ENCODE peak calls at places on chromosomes 5 and 9, in seven cellular contexts. J is upper lobe of right lung, M is spleen, S is transverse colon, Q is heart left ventricle, A is lower lobe of right lung, H is neuronal stem cell. T is an unnamed sample. For H3K4me1 and H3K36me3, the result is how much of the 10 kb centered on the place peaks cover.

GRCh38 chr5:68169898-68170297 is 45.7 kb upstream of the PIK3R1 start:
- DNase-seq in J (no peak), H (peak), Q (no peak), A (no peak), M (no peak), S (peak), T (no peak)

GRCh38 chr5:34756781-34757624 is 82.0 kb upstream of the TTC23L start:
- DNase-seq in M (no peak), J (no peak), H (no peak), A (no peak), S (no peak), Q (no peak), T (peak)

GRCh38 chr9:116646661-116647514 is 40.2 kb upstream of the TRIM32 start:
- DNase-seq in Q (no peak), H (peak), S (no peak), J (no peak), M (no peak), A (no peak), T (peak)

GRCh38 chr5:107560377-107560776 is 110.4 kb downstream of the EFNA5 start:
- DNase-seq in Q (no peak), S (no peak), M (no peak), J (no peak), A (no peak), H (no peak), T (no peak)

GRCh38 chr5:55551298-55551846 is 16.6 kb upstream of the PLPP1 start:
- DNase-seq in M (no peak), H (no peak), A (no peak), J (no peak), Q (no peak), S (no peak), T (no peak)

GRCh38 chr5:604391-604831 is 7.7 kb upstream of the CEP72 start:
- DNase-seq in J (peak), M (peak), S (no peak), Q (peak), A (no peak), H (no peak), T (no peak)

GRCh38 chr5:174317261-174317894 is 271.9 kb downstream of the NSG2 start:
- DNase-seq in A (no peak), M (peak), J (peak), S (no peak), H (peak), Q (no peak), T (peak)

GRCh38 chr5:81397169-81397568 is 3.2 kb upstream of the ACOT12 start:
- DNase-seq in J (no peak), A (no peak), M (no peak), H (no peak), S (no peak), Q (peak), T (no peak)

GRCh38 chr9:110650261-110650660 is 18.3 kb upstream of the MUSK start:
- DNase-seq in S (no peak), Q (no peak), J (no peak), A (no peak), H (no peak), M (no peak), T (no peak)

GRCh38 chr5:172437445-172438303 is 16.7 kb downstream of the SH3PXD2B start:
- DNase-seq in M (no peak), A (peak), Q (peak), H (no peak), S (peak), J (peak), T (no peak)

GRCh38 chr5:178131446-178131996 is 707 bp downstream of the RMND5B start:
- DNase-seq in M (no peak), H (no peak), A (no peak), S (no peak), Q (no peak), J (no peak), T (no peak)

GRCh38 chr5:173413476-173413982 is 85.3 kb upstream of the STC2 start:
- DNase-seq in S (no peak), H (no peak), J (no peak), A (no peak), M (no peak), Q (no peak), T (no peak)

GRCh38 chr9:96299823-96300222 is 2.2 kb downstream of the HSD17B3 start:
- DNase-seq in S (no peak), J (no peak), M (no peak), Q (no peak), A (no peak), H (no peak), T (no peak)

GRCh38 chr5:7074176-7074575 is 321.8 kb upstream of the ADCY2 start:
- DNase-seq in J (no peak), M (no peak), Q (no peak), A (no peak), S (no peak), H (no peak), T (no peak)

GRCh38 chr5:177601577-177602457 is 1.9 kb downstream of the B4GALT7 start:
- DNase-seq in M (no peak), Q (no peak), S (no peak), J (peak), A (no peak), H (no peak), T (no peak)

GRCh38 chr9:124133752-124134151 is 122.2 kb downstream of the LHX2 start:
- DNase-seq in M (no peak), A (peak), H (no peak), S (peak), J (peak), Q (no peak), T (peak)

GRCh38 chr5:139431706-139432105 is 7.6 kb downstream of the DNAJC18 start:
- DNase-seq in H (no peak), A (no peak), Q (no peak), S (no peak), J (no peak), M (no peak), T (no peak)

GRCh38 chr9:133135193-133135745 is 14.2 kb upstream of the RALGDS start:
- DNase-seq in H (no peak), S (peak), Q (peak), M (no peak), J (peak), A (peak), T (no peak)

GRCh38 chr9:127417130-127418036 is 6.8 kb upstream of the ZNF79 start:
- DNase-seq in H (no peak), A (no peak), J (no peak), M (no peak), Q (no peak), S (no peak), T (no peak)

GRCh38 chr5:81080809-81081460 is 120.8 kb downstream of the RASGRF2 start:
- DNase-seq in J (no peak), Q (peak), M (no peak), H (no peak), S (no peak), A (no peak), T (no peak)

GRCh38 chr9:120710110-120710981 is 3.9 kb downstream of the MEGF9 start:
- DNase-seq in S (no peak), A (no peak), J (no peak), H (no peak), M (no peak), Q (no peak), T (no peak)

GRCh38 chr9:114552716-114553115 is 34.9 kb upstream of the ATP6V1G1 start:
- DNase-seq in A (no peak), Q (no peak), J (no peak), H (no peak), S (no peak), M (no peak), T (no peak)

GRCh38 chr5:151205411-151205810 is 18.5 kb downstream of the CCDC69 start:
- DNase-seq in A (no peak), J (no peak), S (no peak), H (no peak), Q (no peak), M (no peak), T (no peak)

GRCh38 chr5:142777108-142777507 is 6.9 kb downstream of the ARHGAP26 start:
- DNase-seq in J (no peak), A (no peak), Q (no peak), S (no peak), H (no peak), M (no peak), T (no peak)
- H3K4me1 ChIP-seq in J (under half), A (half or more), Q (under half), S (under half), H (under half), M (under half), T (under half)

GRCh38 chr5:79111960-79112702 is 522 bp downstream of the BHMT start:
- DNase-seq in J (no peak), H (no peak), Q (no peak), S (no peak), A (no peak), M (no peak), T (no peak)
- H3K4me3 ChIP-seq in J (no peak), H (peak), Q (no peak), S (no peak), A (no peak), M (no peak), T (no peak)

GRCh38 chr9:129166962-129167557 is 11.0 kb downstream of the IER5L start:
- DNase-seq in Q (peak), A (peak), H (no peak), M (no peak), J (peak), S (peak), T (peak)
- H3K36me3 ChIP-seq in Q (under half), A (under half), H (under half), M (under half), J (under half), S (under half), T (under half)

GRCh38 chr9:94906181-94906580 is 179.7 kb downstream of the AOPEP start:
- DNase-seq in Q (no peak), M (no peak), A (no peak), J (no peak), H (no peak), S (no peak), T (no peak)
- H3K4me1 ChIP-seq in Q (under half), M (under half), A (under half), J (under half), H (under half), S (under half), T (under half)

GRCh38 chr5:36236801-36237200 is 4.9 kb downstream of the NADK2 start:
- DNase-seq in A (no peak), Q (no peak), S (no peak), M (no peak), H (no peak), J (no peak), T (no peak)

GRCh38 chr5:36240779-36241635 is 718 bp downstream of the NADK2 start:
- DNase-seq in A (peak), J (peak), Q (peak), H (peak), M (peak), S (peak), T (peak)

GRCh38 chr5:36239370-36240293 is 2.1 kb downstream of the NADK2 start:
- DNase-seq in J (no peak), M (no peak), A (no peak), S (no peak), Q (no peak), H (no peak), T (no peak)

GRCh38 chr5:36237756-36238155 is 4.0 kb downstream of the NADK2 start:
- DNase-seq in H (no peak), S (no peak), Q (no peak), M (no peak), A (no peak), J (no peak), T (no peak)

DNA sequence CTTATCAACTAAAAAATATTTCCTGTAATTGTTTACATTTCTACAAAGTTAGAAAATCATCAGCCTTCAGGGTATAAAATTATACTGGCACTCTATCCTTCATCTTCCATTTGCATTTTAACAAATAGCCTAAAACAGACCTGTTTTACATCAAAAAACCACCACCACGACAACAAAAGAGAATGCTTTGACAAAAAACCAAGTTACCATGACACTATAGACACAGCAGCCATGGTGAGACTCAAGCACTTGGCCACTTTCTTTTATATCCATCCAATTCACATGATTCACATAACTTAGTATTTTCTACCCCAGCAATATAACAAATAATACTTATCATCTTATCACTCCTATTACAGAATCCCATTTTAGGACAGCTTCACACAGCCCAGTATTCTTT is 2.8 kb downstream of the NADK2 start:
- DNase-seq in H (no peak), A (no peak), J (no peak), M (no peak), Q (no peak), S (no peak), T (no peak)
- H3K4me3 ChIP-seq in H (no peak), A (no peak), J (no peak), M (no peak), Q (no peak), S (no peak), T (no peak)

DNA sequence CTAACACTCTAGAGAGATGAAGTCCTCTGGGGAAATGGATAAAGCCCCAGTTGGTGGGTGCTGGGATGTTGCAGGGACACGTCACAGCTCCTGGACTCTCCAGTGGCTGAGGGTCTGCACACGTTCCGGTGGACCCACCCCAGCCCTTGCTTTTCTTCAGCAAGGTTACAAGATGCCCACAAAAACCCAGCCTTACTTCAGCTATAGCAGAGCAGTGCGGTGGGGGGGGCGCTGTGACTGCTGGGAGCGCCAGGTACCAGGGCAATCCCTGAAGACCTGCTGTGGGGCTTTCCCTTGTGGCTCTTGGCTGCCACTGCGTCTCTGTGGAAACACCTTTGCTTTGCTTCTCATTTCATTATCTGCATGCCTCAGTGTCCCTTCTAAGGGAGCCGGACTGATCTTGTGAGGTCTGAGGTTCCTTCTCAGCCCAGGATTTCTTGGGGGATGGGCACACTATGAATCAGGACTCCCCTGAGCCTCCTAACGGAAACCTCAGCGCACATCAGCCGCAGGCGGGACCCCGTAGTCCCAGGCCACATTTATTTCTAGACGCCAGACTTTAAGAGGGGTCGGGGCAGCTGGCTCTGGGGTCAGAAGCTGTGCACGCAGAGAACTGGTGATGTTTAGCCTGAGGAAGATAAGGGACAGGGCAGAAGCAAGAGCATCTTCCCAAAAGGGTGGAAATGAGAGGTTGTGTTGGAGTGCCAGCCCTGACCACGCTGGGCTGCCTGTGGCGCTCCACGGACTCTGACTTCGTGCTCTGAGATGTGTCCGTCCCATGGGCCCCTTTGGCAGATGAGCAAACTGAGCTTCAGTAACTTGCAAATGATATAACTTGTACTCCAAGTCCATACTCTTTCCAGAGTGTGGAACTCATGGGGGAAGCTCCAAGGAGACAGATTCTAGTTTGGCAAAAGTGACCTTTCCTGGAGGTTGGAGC is 106.8 kb downstream of the WNK2 start:
- DNase-seq in J (peak), M (peak), A (no peak), Q (no peak), S (no peak), H (no peak), T (no peak)
- H3K36me3 ChIP-seq in J (under half), M (under half), A (under half), Q (under half), S (under half), H (under half), T (under half)

DNA sequence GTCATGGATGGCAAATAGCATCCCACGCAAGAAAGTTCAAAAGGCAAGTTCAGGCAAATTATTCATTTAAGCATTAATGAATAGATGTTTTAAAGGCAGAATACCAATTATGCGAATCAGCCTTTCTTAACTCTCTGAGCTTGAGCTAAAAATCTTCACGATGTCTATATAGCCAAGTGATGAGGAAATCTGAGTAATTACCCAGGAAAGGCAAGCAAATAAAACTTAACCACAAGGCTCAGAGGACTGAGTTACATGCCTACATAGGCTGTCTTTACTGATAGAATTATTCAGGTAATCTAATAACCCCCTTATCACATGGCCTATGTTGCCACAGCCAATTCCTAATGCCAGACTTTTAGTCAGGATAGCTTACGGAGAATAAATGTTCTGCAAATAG is 120.8 kb upstream of the MTAP start:
- DNase-seq in H (no peak), S (no peak), A (no peak), M (no peak), Q (no peak), J (no peak), T (no peak)
- H3K4me1 ChIP-seq in H (under half), S (under half), A (under half), M (under half), Q (under half), J (under half), T (under half)

GRCh38 chr5:73436535-73437125 is 11.9 kb downstream of the FOXD1 start:
- DNase-seq in A (no peak), H (no peak), J (no peak), Q (no peak), S (no peak), M (no peak), T (no peak)
- H3K4me3 ChIP-seq in A (peak), H (peak), J (no peak), Q (peak), S (peak), M (peak), T (no peak)